ENCODE peak calls at places on chromosomes 6 and 20, in seven cellular contexts. N, A, D, X, K, L and J are unnamed samples.

GRCh38 chr6:1485678-1486077 is 96.3 kb downstream of the FOXF2 start:
- DNase-seq in N (peak), A (no peak), D (peak), X (peak), K (no peak), L (no peak), J (no peak)

GRCh38 chr20:60658661-60659060 is 593.4 kb upstream of the CDH4 start:
- DNase-seq in N (no peak), A (no peak), D (no peak), X (no peak), K (no peak), L (no peak), J (no peak)

GRCh38 chr6:49546371-49546770 is 4.1 kb upstream of the C6orf141 start:
- DNase-seq in N (no peak), A (no peak), D (no peak), X (no peak), K (no peak), L (no peak), J (no peak)

GRCh38 chr6:141484726-141485125 is 648.0 kb upstream of the GJE1 start:
- DNase-seq in N (no peak), A (no peak), D (no peak), X (no peak), K (no peak), L (no peak), J (peak)

GRCh38 chr6:89940225-89941027 is 46.2 kb downstream of the GJA10 start:
- DNase-seq in N (peak), A (peak), D (peak), X (peak), K (peak), L (peak), J (peak)

GRCh38 chr6:48597951-48598350 is 487.0 kb upstream of the PTCHD4 start:
- DNase-seq in N (no peak), A (no peak), D (no peak), X (no peak), K (no peak), L (no peak), J (peak)

GRCh38 chr6:71238351-71238750 is 50.3 kb upstream of the OGFRL1 start:
- DNase-seq in N (peak), A (no peak), D (no peak), X (no peak), K (no peak), L (no peak), J (no peak)

GRCh38 chr6:14549871-14550270 is 432.3 kb downstream of the CD83 start:
- DNase-seq in N (no peak), A (no peak), D (no peak), X (no peak), K (no peak), L (no peak), J (no peak)

GRCh38 chr20:5780233-5781217 is 30.3 kb downstream of the SHLD1 start:
- DNase-seq in N (no peak), A (no peak), D (no peak), X (no peak), K (no peak), L (no peak), J (peak)

GRCh38 chr20:58903636-58904035 is 51.1 kb downstream of the GNAS start:
- DNase-seq in N (no peak), A (no peak), D (no peak), X (no peak), K (no peak), L (no peak), J (no peak)